ENCODE peak calls at places on chromosomes 16 and 17, in four cellular contexts. One of them, this sample, is unnamed.

GRCh38 chr17:69669441-69670178 is 255.1 kb downstream of the MAP2K6 start:
- DNase-seq in Peyer's patch: no peak
- DNase-seq in M059J: peak; percentile 5
- DNase-seq in thoracic aorta: no peak
- DNase-seq in this sample: peak; percentile 61

GRCh38 chr17:73703917-73704316 is 59.7 kb upstream of the SDK2 start:
- DNase-seq in Peyer's patch: no peak
- DNase-seq in M059J: no peak
- DNase-seq in thoracic aorta: no peak
- DNase-seq in this sample: no peak

GRCh38 chr16:86384263-86384649 is 126.1 kb upstream of the FOXF1 start:
- DNase-seq in Peyer's patch: no peak
- DNase-seq in M059J: no peak
- DNase-seq in thoracic aorta: no peak
- DNase-seq in this sample: no peak

GRCh38 chr16:75138636-75139035 is 9.7 kb upstream of the ZFP1 start:
- DNase-seq in Peyer's patch: no peak
- DNase-seq in M059J: peak; percentile 51
- DNase-seq in thoracic aorta: no peak
- DNase-seq in this sample: no peak

GRCh38 chr16:46947900-46948547 is 25.4 kb downstream of the DNAJA2 start:
- DNase-seq in Peyer's patch: no peak
- DNase-seq in M059J: peak; percentile 51
- DNase-seq in thoracic aorta: no peak
- DNase-seq in this sample: peak; percentile 66

GRCh38 chr16:72107371-72107770 is 13.7 kb downstream of the DHX38 start:
- DNase-seq in Peyer's patch: no peak
- DNase-seq in M059J: no peak
- DNase-seq in thoracic aorta: no peak
- DNase-seq in this sample: no peak

GRCh38 chr16:81204794-81205680 is 33.5 kb upstream of the BCO1 start:
- DNase-seq in Peyer's patch: no peak
- DNase-seq in M059J: peak; percentile 52
- DNase-seq in thoracic aorta: no peak
- DNase-seq in this sample: peak; percentile 83

GRCh38 chr16:53456625-53457024 is 22.4 kb downstream of the RBL2 start:
- DNase-seq in Peyer's patch: peak; percentile 25
- DNase-seq in M059J: no peak
- DNase-seq in thoracic aorta: no peak
- DNase-seq in this sample: peak; percentile 59

GRCh38 chr16:74997042-74997491 is 1.8 kb upstream of the ZNRF1 start:
- DNase-seq in Peyer's patch: no peak
- DNase-seq in M059J: no peak
- DNase-seq in thoracic aorta: no peak
- DNase-seq in this sample: no peak

GRCh38 chr16:2212362-2213324 is 2.0 kb upstream of the BRICD5 start:
- DNase-seq in Peyer's patch: no peak
- DNase-seq in M059J: peak; percentile 43
- DNase-seq in thoracic aorta: no peak
- DNase-seq in this sample: peak; percentile 59

GRCh38 chr16:70380205-70380918 is 33.7 kb downstream of the DDX19A start:
- DNase-seq in Peyer's patch: peak; percentile 54
- DNase-seq in M059J: peak; percentile 97
- DNase-seq in thoracic aorta: no peak
- DNase-seq in this sample: peak; percentile 97

GRCh38 chr16:53372942-53373871 is 61.1 kb upstream of the RBL2 start:
- DNase-seq in Peyer's patch: peak; percentile 43
- DNase-seq in M059J: no peak
- DNase-seq in thoracic aorta: no peak
- DNase-seq in this sample: peak; percentile 12

GRCh38 chr16:22937169-22937568 is 123.2 kb downstream of the HS3ST2 start:
- DNase-seq in Peyer's patch: no peak
- DNase-seq in M059J: no peak
- DNase-seq in thoracic aorta: no peak
- DNase-seq in this sample: no peak

GRCh38 chr17:6069611-6070279 is 434 bp upstream of the WSCD1 start:
- DNase-seq in Peyer's patch: no peak
- DNase-seq in M059J: no peak
- DNase-seq in thoracic aorta: no peak
- DNase-seq in this sample: no peak

GRCh38 chr17:57604771-57605733 is 140.0 kb downstream of the CCDC182 start:
- DNase-seq in Peyer's patch: peak; percentile 81
- DNase-seq in M059J: no peak
- DNase-seq in thoracic aorta: no peak
- DNase-seq in this sample: peak; percentile 69

GRCh38 chr17:64547354-64547753 is 40.6 kb downstream of the CEP95 start:
- DNase-seq in Peyer's patch: no peak
- DNase-seq in M059J: no peak
- DNase-seq in thoracic aorta: no peak
- DNase-seq in this sample: no peak

GRCh38 chr16:50011707-50012106 is 13.3 kb upstream of the CNEP1R1 start:
- DNase-seq in Peyer's patch: no peak
- DNase-seq in M059J: no peak
- DNase-seq in thoracic aorta: no peak
- DNase-seq in this sample: no peak

GRCh38 chr17:75827291-75828050 is 16.7 kb downstream of the UNC13D start:
- DNase-seq in Peyer's patch: peak; percentile 67
- DNase-seq in M059J: no peak
- DNase-seq in thoracic aorta: no peak
- DNase-seq in this sample: peak; percentile 86

GRCh38 chr16:866252-866651 is 65.7 kb upstream of the GNG13 start:
- DNase-seq in Peyer's patch: no peak
- DNase-seq in M059J: no peak
- DNase-seq in thoracic aorta: no peak
- DNase-seq in this sample: no peak

This sample was measured in astrocyte of the hippocampus.